ENCODE peak calls at places on chromosomes 2 and 18, in six cellular contexts. V is kidney glomerular epithelial cell, S is transverse colon, G is chondrocyte, F is GM12865, T is H7. M is an unnamed sample.

GRCh38 chr2:219183151-219183757 is 5.2 kb downstream of the RETREG2 start:
- DNase-seq in V (no peak), S (peak; percentile 38), G (no peak), F (no peak), T (no peak), M (no peak)

GRCh38 chr2:185472574-185472973 is 266.0 kb upstream of the FSIP2 start:
- DNase-seq in T (no peak), V (no peak), G (no peak), F (no peak), S (no peak), M (no peak)

GRCh38 chr18:36175481-36175880 is 11.8 kb upstream of the MOCOS start:
- DNase-seq in T (no peak), G (no peak), S (no peak), V (no peak), F (no peak), M (no peak)

GRCh38 chr18:63427566-63427965 is 5.3 kb upstream of the VPS4B start:
- DNase-seq in S (peak; percentile 33), T (no peak), F (peak; percentile 44), G (no peak), V (peak; percentile 39), M (no peak)

GRCh38 chr2:3260959-3261358 is 116.7 kb downstream of the EIPR1 start:
- DNase-seq in G (no peak), T (no peak), F (no peak), V (no peak), S (no peak), M (no peak)

GRCh38 chr2:85709385-85709784 is 15.2 kb downstream of the GNLY start:
- DNase-seq in T (peak; percentile 16), G (no peak), S (no peak), V (no peak), F (no peak), M (no peak)

GRCh38 chr18:9890957-9891356 is 5.2 kb downstream of the TXNDC2 start:
- DNase-seq in T (no peak), S (no peak), F (no peak), V (no peak), G (no peak), M (no peak)

GRCh38 chr2:14516844-14517243 is 115.7 kb upstream of the LRATD1 start:
- DNase-seq in V (no peak), T (no peak), S (no peak), F (peak; percentile 30), G (no peak), M (no peak)

GRCh38 chr2:118882693-118883336 is 35.4 kb upstream of the EN1 start:
- DNase-seq in V (peak; percentile 52), S (peak; percentile 79), G (no peak), F (peak; percentile 68), T (peak; percentile 39), M (peak; percentile 51)

M was measured in DMS153.